ENCODE peak calls at places on chromosomes 4 and X, in nine cellular contexts. B, L, U, M, Y, N, H, F and P are unnamed samples.

GRCh38 chrX:39261446-39262147 is 460.3 kb downstream of the MID1IP1 start:
- DNase-seq in B (no peak), L (no peak), U (no peak), M (no peak), Y (peak), N (no peak), H (peak), F (no peak), P (no peak)

GRCh38 chr4:99790796-99791617 is 25.6 kb upstream of the DAPP1 start:
- DNase-seq in B (no peak), L (no peak), U (no peak), M (no peak), Y (no peak), N (no peak), H (no peak), F (no peak), P (no peak)

GRCh38 chr4:82588871-82589270 is 27.1 kb upstream of the TMEM150C start:
- DNase-seq in B (no peak), L (no peak), U (no peak), M (no peak), Y (no peak), N (no peak), H (no peak), F (no peak), P (no peak)

GRCh38 chr4:75741027-75741426 is 16.6 kb downstream of the USO1 start:
- DNase-seq in B (no peak), L (no peak), U (no peak), M (no peak), Y (no peak), N (no peak), H (no peak), F (no peak), P (no peak)

GRCh38 chr4:26284536-26284935 is 36.3 kb upstream of the RBPJ start:
- DNase-seq in B (no peak), L (no peak), U (no peak), M (no peak), Y (no peak), N (no peak), H (no peak), F (no peak), P (no peak)

GRCh38 chrX:10574663-10575062 is 45.7 kb downstream of the MID1 start:
- DNase-seq in B (no peak), L (no peak), U (no peak), M (no peak), Y (no peak), N (no peak), H (no peak), F (no peak), P (no peak)

GRCh38 chrX:55342533-55343501 is 78.1 kb upstream of the PAGE3 start:
- DNase-seq in B (no peak), L (no peak), U (peak), M (peak), Y (peak), N (no peak), H (peak), F (no peak), P (no peak)

GRCh38 chr4:128571747-128572146 is 237.8 kb upstream of the JADE1 start:
- DNase-seq in B (no peak), L (no peak), U (no peak), M (no peak), Y (peak), N (peak), H (peak), F (peak), P (no peak)

GRCh38 chr4:30396772-30397475 is 323.2 kb upstream of the PCDH7 start:
- DNase-seq in B (no peak), L (no peak), U (no peak), M (no peak), Y (no peak), N (no peak), H (no peak), F (no peak), P (no peak)

GRCh38 chrX:133364201-133364600 is 51.1 kb downstream of the GPC4 start:
- DNase-seq in B (no peak), L (no peak), U (no peak), M (no peak), Y (no peak), N (no peak), H (no peak), F (no peak), P (no peak)

GRCh38 chrX:153878969-153879653 is 6.9 kb downstream of the L1CAM start:
- DNase-seq in B (no peak), L (no peak), U (no peak), M (no peak), Y (no peak), N (no peak), H (no peak), F (no peak), P (no peak)

GRCh38 chr4:61666248-61666647 is 466.1 kb downstream of the ADGRL3 start:
- DNase-seq in B (no peak), L (no peak), U (no peak), M (no peak), Y (no peak), N (no peak), H (no peak), F (no peak), P (no peak)

GRCh38 chr4:84530871-84531270 is 31.8 kb upstream of the NKX6-1 start:
- DNase-seq in B (no peak), L (no peak), U (no peak), M (no peak), Y (no peak), N (no peak), H (no peak), F (no peak), P (no peak)

GRCh38 chr4:37968747-37969146 is 8.5 kb downstream of the PTTG2 start:
- DNase-seq in B (no peak), L (no peak), U (no peak), M (no peak), Y (no peak), N (no peak), H (no peak), F (no peak), P (no peak)

GRCh38 chrX:150841466-150842197 is 56.8 kb downstream of the CD99L2 start:
- DNase-seq in B (no peak), L (no peak), U (no peak), M (no peak), Y (no peak), N (no peak), H (no peak), F (no peak), P (no peak)

GRCh38 chr4:17447675-17448298 is 64.1 kb downstream of the QDPR start:
- DNase-seq in B (no peak), L (no peak), U (peak), M (no peak), Y (peak), N (peak), H (peak), F (no peak), P (no peak)

GRCh38 chr4:158172558-158173258 is at the start of gene GASK1B:
- DNase-seq in B (no peak), L (no peak), U (peak), M (no peak), Y (peak), N (peak), H (peak), F (no peak), P (no peak)

GRCh38 chr4:138953962-138954371 is 61.6 kb upstream of the NOCT start:
- DNase-seq in B (no peak), L (no peak), U (no peak), M (no peak), Y (no peak), N (peak), H (no peak), F (no peak), P (no peak)

GRCh38 chr4:138835833-138836521 is 179.6 kb upstream of the NOCT start:
- DNase-seq in B (peak), L (peak), U (peak), M (peak), Y (no peak), N (no peak), H (peak), F (no peak), P (no peak)

GRCh38 chr4:107970063-107970798 is 19.5 kb upstream of the HADH start:
- DNase-seq in B (no peak), L (no peak), U (no peak), M (no peak), Y (no peak), N (no peak), H (no peak), F (no peak), P (no peak)

GRCh38 chrX:107673933-107674479 is 45.7 kb downstream of the PRPS1 start:
- DNase-seq in B (peak), L (peak), U (peak), M (peak), Y (no peak), N (no peak), H (peak), F (peak), P (peak)

GRCh38 chrX:35351795-35352483 is 409.3 kb downstream of the FAM47B start:
- DNase-seq in B (no peak), L (no peak), U (no peak), M (no peak), Y (no peak), N (no peak), H (no peak), F (no peak), P (no peak)

DNA sequence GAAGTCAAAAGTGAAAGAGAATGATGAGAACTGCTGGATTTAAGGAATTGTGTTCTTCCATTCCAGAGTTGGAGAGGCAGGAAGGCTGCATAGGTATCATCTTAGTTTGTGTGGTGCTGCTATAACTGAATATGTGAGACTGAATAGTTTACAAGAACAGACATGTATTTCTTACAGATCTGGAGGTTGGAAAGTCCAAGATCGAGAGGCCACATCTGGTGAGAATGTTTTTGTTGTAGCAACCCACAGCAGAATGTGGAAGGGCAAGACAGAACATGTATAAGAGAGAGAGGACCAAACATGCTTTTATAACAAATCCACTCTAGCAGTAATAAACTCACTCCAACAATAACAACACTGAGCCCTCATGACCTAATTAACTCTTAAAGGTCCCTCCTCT is 408.6 kb downstream of the FAM47B start:
- DNase-seq in B (no peak), L (no peak), U (no peak), M (no peak), Y (no peak), N (no peak), H (no peak), F (no peak), P (no peak)
- H3K27ac ChIP-seq in B (no peak), L (no peak), U (no peak), M (no peak), Y (no peak), N (no peak), H (no peak), F (no peak), P (no peak)

GRCh38 chrX:72609313-72609712 is 36.7 kb upstream of the HDAC8 start:
- DNase-seq in B (no peak), L (no peak), U (no peak), M (no peak), Y (peak), N (no peak), H (no peak), F (no peak), P (no peak)
- TF ChIP-seq CTCF in B (no peak), L (no peak), U (no peak), M (peak), Y (peak), N (peak), H (peak), F (no peak), P (no peak)

GRCh38 chrX:41580423-41581064 is 108.2 kb upstream of the GPR34 start:
- DNase-seq in B (no peak), L (no peak), U (no peak), M (no peak), Y (no peak), N (no peak), H (no peak), F (no peak), P (no peak)
- H3K27ac ChIP-seq in B (no peak), L (no peak), U (no peak), M (no peak), Y (no peak), N (no peak), H (no peak), F (no peak), P (no peak)

DNA sequence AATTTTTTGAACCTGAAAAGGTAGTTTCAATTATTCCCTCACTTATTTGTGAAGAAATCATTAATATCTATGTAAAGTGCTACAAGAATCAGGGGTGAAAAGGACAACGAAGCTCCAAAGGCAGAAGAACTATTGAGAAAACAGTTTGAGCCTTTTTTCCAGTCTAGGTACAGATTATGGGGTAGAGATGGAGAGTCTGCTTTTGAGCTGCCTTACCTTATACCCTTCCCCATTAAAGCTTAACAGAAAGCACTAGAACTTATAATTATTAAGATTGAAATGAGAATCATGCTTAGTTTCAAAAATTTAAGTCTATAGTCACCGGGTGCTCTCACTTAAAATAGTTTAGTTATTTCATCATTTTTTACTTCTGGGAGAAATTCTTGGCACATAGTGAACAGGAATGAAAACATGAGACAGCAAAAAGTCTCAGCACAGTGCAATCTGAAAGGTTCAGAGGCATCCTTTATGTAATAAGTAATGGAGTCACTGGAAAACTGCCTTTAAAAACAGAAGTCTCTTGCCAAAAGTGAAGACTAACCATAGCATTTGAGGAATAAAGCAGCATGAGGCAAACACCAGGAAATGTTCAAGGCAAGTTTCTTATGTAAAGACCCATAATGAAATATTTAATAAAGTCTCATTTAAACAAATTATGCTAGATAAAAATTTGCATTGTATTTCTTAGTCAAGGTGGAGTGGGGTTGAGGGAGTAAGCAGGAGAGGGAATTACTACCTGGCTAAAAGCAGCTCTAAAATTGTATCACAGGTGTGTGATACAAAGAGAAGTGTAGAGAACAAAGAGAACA is 5.1 kb upstream of the DCLK2 start:
- DNase-seq in B (no peak), L (no peak), U (no peak), M (no peak), Y (peak), N (peak), H (no peak), F (no peak), P (no peak)
- TF ChIP-seq CTCF in B (no peak), L (no peak), U (no peak), M (no peak), Y (no peak), N (no peak), H (no peak), F (no peak), P (no peak)

GRCh38 chr4:169859366-169860216 is 101.8 kb upstream of the HPF1 start:
- DNase-seq in B (no peak), L (no peak), U (peak), M (no peak), Y (no peak), N (no peak), H (no peak), F (no peak), P (no peak)

DNA sequence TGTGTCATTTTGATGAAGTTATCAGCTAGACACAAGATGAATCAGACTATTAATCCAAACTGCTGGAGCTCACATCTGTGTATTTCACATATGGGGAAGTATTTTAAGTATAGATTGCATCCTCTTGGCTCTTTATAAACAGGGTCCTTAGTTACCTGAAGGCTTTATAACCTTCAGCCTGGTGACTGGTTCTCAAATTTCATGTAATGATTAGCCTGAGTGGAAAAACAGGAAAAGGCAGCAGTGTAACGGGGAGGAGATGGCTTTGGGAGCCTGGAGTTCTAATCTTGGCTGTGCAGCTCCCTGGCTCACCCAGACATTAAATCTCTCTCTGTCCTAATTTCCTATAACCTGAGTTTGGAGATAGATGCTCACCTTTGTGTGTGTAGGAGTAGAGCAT is 103.8 kb upstream of the HPF1 start:
- DNase-seq in B (no peak), L (no peak), U (no peak), M (no peak), Y (no peak), N (no peak), H (no peak), F (no peak), P (no peak)
- H3K27ac ChIP-seq in B (no peak), L (no peak), U (no peak), M (no peak), Y (no peak), N (no peak), H (no peak), F (no peak), P (no peak)

GRCh38 chrX:19344207-19344534 is 444 bp downstream of the PDHA1 start:
- DNase-seq in B (no peak), L (no peak), U (no peak), M (no peak), Y (no peak), N (no peak), H (no peak), F (no peak), P (no peak)
- TF ChIP-seq CTCF in B (no peak), L (no peak), U (no peak), M (no peak), Y (no peak), N (no peak), H (no peak), F (no peak), P (no peak)

DNA sequence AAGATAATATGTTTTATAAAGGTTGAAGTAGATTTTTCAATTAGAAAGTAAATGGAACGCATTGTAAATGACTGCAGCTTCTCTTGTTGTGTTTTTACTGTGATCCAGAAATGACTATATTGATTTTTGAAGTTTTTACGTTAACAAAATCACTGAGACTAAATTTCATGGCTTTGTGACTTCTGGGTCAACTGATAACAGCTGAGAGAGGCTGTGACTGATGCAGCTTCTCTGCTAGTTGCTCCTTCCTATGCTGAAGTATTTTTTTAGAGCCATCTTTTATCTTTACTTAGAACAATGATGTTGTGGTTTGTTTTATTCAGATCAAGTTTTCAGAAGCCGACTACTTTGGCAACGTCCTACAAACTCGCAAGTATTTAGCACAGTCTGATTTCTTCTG is 94.8 kb upstream of the CBLL2 start:
- DNase-seq in B (no peak), L (no peak), U (no peak), M (no peak), Y (no peak), N (no peak), H (no peak), F (no peak), P (no peak)
- H3K27ac ChIP-seq in B (no peak), L (no peak), U (no peak), M (no peak), Y (no peak), N (no peak), H (no peak), F (no peak), P (no peak)

GRCh38 chrX:77276742-77277141 is 170.4 kb upstream of the FGF16 start:
- DNase-seq in B (no peak), L (no peak), U (no peak), M (no peak), Y (no peak), N (no peak), H (peak), F (no peak), P (no peak)
- TF ChIP-seq CTCF in B (no peak), L (no peak), U (no peak), M (no peak), Y (no peak), N (no peak), H (no peak), F (no peak), P (no peak)

DNA sequence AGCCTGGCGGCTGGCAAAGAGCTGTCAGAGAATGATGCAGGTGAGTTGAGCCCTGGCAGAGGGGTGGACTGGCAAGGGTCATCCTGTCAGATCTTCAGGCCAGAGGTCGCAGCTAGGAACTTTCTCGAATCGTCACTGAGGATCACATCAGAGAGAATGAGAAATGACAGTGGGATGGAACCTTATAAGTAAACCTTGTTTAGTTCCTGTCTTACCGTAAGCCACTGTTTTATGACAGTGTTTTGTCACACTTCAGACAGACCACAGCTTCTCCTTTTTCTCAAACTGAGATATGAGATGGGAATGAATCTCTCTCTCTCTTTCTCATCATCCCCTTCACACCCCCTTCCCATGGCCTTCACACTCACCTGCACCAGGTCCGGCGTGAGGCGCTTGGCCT is 9.3 kb downstream of the DIPK2B start:
- DNase-seq in B (no peak), L (no peak), U (no peak), M (no peak), Y (no peak), N (no peak), H (no peak), F (no peak), P (no peak)
- H3K27ac ChIP-seq in B (no peak), L (no peak), U (no peak), M (no peak), Y (no peak), N (no peak), H (no peak), F (no peak), P (no peak)